ENCODE peak calls at places on chromosome 7, in eight cellular contexts. One of them, this sample, is unnamed.
A peak's percentile ranks its signal among the peaks of the same experiment; 100 is the strongest.

GRCh38 chr7:54690892-54691291 is 68.1 kb downstream of the SEC61G start:
- DNase-seq in NCI-H1105 treated with DMSO at 0.1 percent for 48 hours: no peak
- DNase-seq in nephron progenitor cell: no peak
- DNase-seq in GDM1: no peak
- DNase-seq in GM03348: no peak
- DNase-seq in testis: no peak
- DNase-seq in AG04449: no peak
- DNase-seq in stimulated activated naive CD8-positive, alpha-beta T cell treated with anti-CD3 and anti-CD28 coated beads, Interleukin-15, Interleukin-2, amounts not matched to agents 100 U/mL and 50 U/mL, for 24 hours: no peak
- DNase-seq in this sample: no peak

GRCh38 chr7:14095233-14095950 is 105.9 kb upstream of the ETV1 start:
- DNase-seq in GM03348: no peak
- DNase-seq in testis: no peak
- DNase-seq in AG04449: no peak
- DNase-seq in NCI-H1105 treated with DMSO at 0.1 percent for 48 hours: no peak
- DNase-seq in nephron progenitor cell: no peak
- DNase-seq in stimulated activated naive CD8-positive, alpha-beta T cell treated with anti-CD3 and anti-CD28 coated beads, Interleukin-15, Interleukin-2, amounts not matched to agents 100 U/mL and 50 U/mL, for 24 hours: no peak
- DNase-seq in GDM1: no peak
- DNase-seq in this sample: no peak

GRCh38 chr7:50779427-50779826 is 3.3 kb downstream of the GRB10 start:
- DNase-seq in stimulated activated naive CD8-positive, alpha-beta T cell treated with anti-CD3 and anti-CD28 coated beads, Interleukin-15, Interleukin-2, amounts not matched to agents 100 U/mL and 50 U/mL, for 24 hours: no peak
- DNase-seq in GDM1: no peak
- DNase-seq in testis: no peak
- DNase-seq in NCI-H1105 treated with DMSO at 0.1 percent for 48 hours: peak; percentile 72
- DNase-seq in nephron progenitor cell: no peak
- DNase-seq in GM03348: no peak
- DNase-seq in AG04449: no peak
- DNase-seq in this sample: no peak

GRCh38 chr7:111867348-111867931 is 305.1 kb upstream of the IMMP2L start:
- DNase-seq in GM03348: no peak
- DNase-seq in NCI-H1105 treated with DMSO at 0.1 percent for 48 hours: no peak
- DNase-seq in AG04449: no peak
- DNase-seq in GDM1: no peak
- DNase-seq in testis: no peak
- DNase-seq in stimulated activated naive CD8-positive, alpha-beta T cell treated with anti-CD3 and anti-CD28 coated beads, Interleukin-15, Interleukin-2, amounts not matched to agents 100 U/mL and 50 U/mL, for 24 hours: no peak
- DNase-seq in nephron progenitor cell: no peak
- DNase-seq in this sample: no peak

GRCh38 chr7:28149291-28150101 is 31.1 kb downstream of the JAZF1 start:
- DNase-seq in nephron progenitor cell: no peak
- DNase-seq in stimulated activated naive CD8-positive, alpha-beta T cell treated with anti-CD3 and anti-CD28 coated beads, Interleukin-15, Interleukin-2, amounts not matched to agents 100 U/mL and 50 U/mL, for 24 hours: no peak
- DNase-seq in testis: no peak
- DNase-seq in GM03348: no peak
- DNase-seq in AG04449: no peak
- DNase-seq in NCI-H1105 treated with DMSO at 0.1 percent for 48 hours: no peak
- DNase-seq in GDM1: no peak
- DNase-seq in this sample: no peak

GRCh38 chr7:112019932-112020331 is 186.3 kb downstream of the DOCK4 start:
- DNase-seq in testis: no peak
- DNase-seq in GM03348: no peak
- DNase-seq in GDM1: no peak
- DNase-seq in NCI-H1105 treated with DMSO at 0.1 percent for 48 hours: no peak
- DNase-seq in AG04449: no peak
- DNase-seq in nephron progenitor cell: no peak
- DNase-seq in stimulated activated naive CD8-positive, alpha-beta T cell treated with anti-CD3 and anti-CD28 coated beads, Interleukin-15, Interleukin-2, amounts not matched to agents 100 U/mL and 50 U/mL, for 24 hours: no peak
- DNase-seq in this sample: no peak

GRCh38 chr7:79820387-79820786 is 314.2 kb upstream of the GNAI1 start:
- DNase-seq in stimulated activated naive CD8-positive, alpha-beta T cell treated with anti-CD3 and anti-CD28 coated beads, Interleukin-15, Interleukin-2, amounts not matched to agents 100 U/mL and 50 U/mL, for 24 hours: no peak
- DNase-seq in GM03348: peak; percentile 58
- DNase-seq in NCI-H1105 treated with DMSO at 0.1 percent for 48 hours: peak; percentile 91
- DNase-seq in GDM1: no peak
- DNase-seq in nephron progenitor cell: peak; percentile 20
- DNase-seq in AG04449: no peak
- DNase-seq in testis: peak; percentile 79
- DNase-seq in this sample: no peak

GRCh38 chr7:5699951-5700384 is 81.5 kb downstream of the RNF216 start:
- DNase-seq in AG04449: no peak
- DNase-seq in NCI-H1105 treated with DMSO at 0.1 percent for 48 hours: no peak
- DNase-seq in nephron progenitor cell: no peak
- DNase-seq in GDM1: no peak
- DNase-seq in GM03348: no peak
- DNase-seq in testis: no peak
- DNase-seq in stimulated activated naive CD8-positive, alpha-beta T cell treated with anti-CD3 and anti-CD28 coated beads, Interleukin-15, Interleukin-2, amounts not matched to agents 100 U/mL and 50 U/mL, for 24 hours: peak; percentile 72
- DNase-seq in this sample: no peak

GRCh38 chr7:101124376-101125056 is 2.4 kb upstream of the SERPINE1 start:
- DNase-seq in stimulated activated naive CD8-positive, alpha-beta T cell treated with anti-CD3 and anti-CD28 coated beads, Interleukin-15, Interleukin-2, amounts not matched to agents 100 U/mL and 50 U/mL, for 24 hours: no peak
- DNase-seq in NCI-H1105 treated with DMSO at 0.1 percent for 48 hours: no peak
- DNase-seq in nephron progenitor cell: no peak
- DNase-seq in AG04449: no peak
- DNase-seq in GM03348: peak; percentile 51
- DNase-seq in GDM1: peak; percentile 60
- DNase-seq in testis: no peak
- DNase-seq in this sample: no peak

GRCh38 chr7:47915066-47915976 is 32.9 kb downstream of the PKD1L1 start:
- DNase-seq in GM03348: peak; percentile 55
- DNase-seq in testis: no peak
- DNase-seq in stimulated activated naive CD8-positive, alpha-beta T cell treated with anti-CD3 and anti-CD28 coated beads, Interleukin-15, Interleukin-2, amounts not matched to agents 100 U/mL and 50 U/mL, for 24 hours: no peak
- DNase-seq in nephron progenitor cell: peak; percentile 74
- DNase-seq in NCI-H1105 treated with DMSO at 0.1 percent for 48 hours: no peak
- DNase-seq in GDM1: no peak
- DNase-seq in AG04449: no peak
- DNase-seq in this sample: no peak

GRCh38 chr7:156178214-156178613 is 366.0 kb upstream of the SHH start:
- DNase-seq in GM03348: no peak
- DNase-seq in AG04449: no peak
- DNase-seq in GDM1: no peak
- DNase-seq in testis: no peak
- DNase-seq in nephron progenitor cell: no peak
- DNase-seq in stimulated activated naive CD8-positive, alpha-beta T cell treated with anti-CD3 and anti-CD28 coated beads, Interleukin-15, Interleukin-2, amounts not matched to agents 100 U/mL and 50 U/mL, for 24 hours: no peak
- DNase-seq in NCI-H1105 treated with DMSO at 0.1 percent for 48 hours: no peak
- DNase-seq in this sample: no peak

GRCh38 chr7:6705959-6706665 is 635 bp downstream of the ZNF12 start:
- DNase-seq in nephron progenitor cell: peak; percentile 44
- DNase-seq in NCI-H1105 treated with DMSO at 0.1 percent for 48 hours: no peak
- DNase-seq in GDM1: no peak
- DNase-seq in stimulated activated naive CD8-positive, alpha-beta T cell treated with anti-CD3 and anti-CD28 coated beads, Interleukin-15, Interleukin-2, amounts not matched to agents 100 U/mL and 50 U/mL, for 24 hours: peak; percentile 30
- DNase-seq in GM03348: peak; percentile 61
- DNase-seq in testis: peak; percentile 27
- DNase-seq in AG04449: no peak
- DNase-seq in this sample: peak; percentile 56

GRCh38 chr7:107430057-107430456 is 39.8 kb upstream of the GPR22 start:
- DNase-seq in testis: no peak
- DNase-seq in AG04449: no peak
- DNase-seq in stimulated activated naive CD8-positive, alpha-beta T cell treated with anti-CD3 and anti-CD28 coated beads, Interleukin-15, Interleukin-2, amounts not matched to agents 100 U/mL and 50 U/mL, for 24 hours: no peak
- DNase-seq in nephron progenitor cell: no peak
- DNase-seq in NCI-H1105 treated with DMSO at 0.1 percent for 48 hours: no peak
- DNase-seq in GM03348: no peak
- DNase-seq in GDM1: no peak
- DNase-seq in this sample: no peak

GRCh38 chr7:17660116-17660515 is 280.2 kb downstream of the SNX13 start:
- DNase-seq in nephron progenitor cell: no peak
- DNase-seq in GM03348: peak; percentile 47
- DNase-seq in AG04449: no peak
- DNase-seq in stimulated activated naive CD8-positive, alpha-beta T cell treated with anti-CD3 and anti-CD28 coated beads, Interleukin-15, Interleukin-2, amounts not matched to agents 100 U/mL and 50 U/mL, for 24 hours: no peak
- DNase-seq in GDM1: no peak
- DNase-seq in testis: no peak
- DNase-seq in NCI-H1105 treated with DMSO at 0.1 percent for 48 hours: no peak
- DNase-seq in this sample: no peak

GRCh38 chr7:7424151-7424873 is 111.4 kb downstream of the COL28A1 start:
- DNase-seq in nephron progenitor cell: peak; percentile 50
- DNase-seq in GDM1: peak; percentile 33
- DNase-seq in GM03348: peak; percentile 69
- DNase-seq in stimulated activated naive CD8-positive, alpha-beta T cell treated with anti-CD3 and anti-CD28 coated beads, Interleukin-15, Interleukin-2, amounts not matched to agents 100 U/mL and 50 U/mL, for 24 hours: peak; percentile 48
- DNase-seq in testis: peak; percentile 75
- DNase-seq in NCI-H1105 treated with DMSO at 0.1 percent for 48 hours: peak; percentile 79
- DNase-seq in AG04449: no peak
- DNase-seq in this sample: peak; percentile 21

GRCh38 chr7:41696323-41696916 is 6.5 kb downstream of the INHBA start:
- DNase-seq in stimulated activated naive CD8-positive, alpha-beta T cell treated with anti-CD3 and anti-CD28 coated beads, Interleukin-15, Interleukin-2, amounts not matched to agents 100 U/mL and 50 U/mL, for 24 hours: peak; percentile 31
- DNase-seq in testis: peak; percentile 93
- DNase-seq in NCI-H1105 treated with DMSO at 0.1 percent for 48 hours: peak; percentile 21
- DNase-seq in nephron progenitor cell: peak; percentile 77
- DNase-seq in GDM1: no peak
- DNase-seq in GM03348: peak; percentile 63
- DNase-seq in AG04449: no peak
- DNase-seq in this sample: peak; percentile 45

GRCh38 chr7:97145068-97145467 is 27.6 kb downstream of the SDHAF3 start:
- DNase-seq in stimulated activated naive CD8-positive, alpha-beta T cell treated with anti-CD3 and anti-CD28 coated beads, Interleukin-15, Interleukin-2, amounts not matched to agents 100 U/mL and 50 U/mL, for 24 hours: no peak
- DNase-seq in nephron progenitor cell: no peak
- DNase-seq in AG04449: no peak
- DNase-seq in NCI-H1105 treated with DMSO at 0.1 percent for 48 hours: peak; percentile 54
- DNase-seq in GM03348: peak; percentile 22
- DNase-seq in GDM1: no peak
- DNase-seq in testis: no peak
- DNase-seq in this sample: peak; percentile 36

GRCh38 chr7:151631149-151631967 is 111.7 kb upstream of the RHEB start:
- DNase-seq in NCI-H1105 treated with DMSO at 0.1 percent for 48 hours: peak; percentile 52
- DNase-seq in stimulated activated naive CD8-positive, alpha-beta T cell treated with anti-CD3 and anti-CD28 coated beads, Interleukin-15, Interleukin-2, amounts not matched to agents 100 U/mL and 50 U/mL, for 24 hours: no peak
- DNase-seq in GDM1: no peak
- DNase-seq in testis: peak; percentile 31
- DNase-seq in AG04449: no peak
- DNase-seq in GM03348: no peak
- DNase-seq in nephron progenitor cell: no peak
- DNase-seq in this sample: no peak

This sample was measured in K562.